ENCODE peak calls at places on chromosomes 16 and 17, in five cellular contexts. K is body of pancreas, G is uterus, E is colonic mucosa, I is cardiac muscle cell. R is an unnamed sample.

GRCh38 chr16:1770328-1771071 is 843 bp downstream of the NME3 start:
- DNase-seq in K (peak), G (peak), E (peak), I (peak), R (peak)

GRCh38 chr17:68972119-68972704 is 17.0 kb upstream of the ABCA8 start:
- DNase-seq in K (no peak), G (no peak), E (no peak), I (peak), R (no peak)

GRCh38 chr16:616771-617586 is 13.8 kb upstream of the WFIKKN1 start:
- DNase-seq in K (no peak), G (no peak), E (no peak), I (no peak), R (no peak)

GRCh38 chr17:3772764-3773163 is 28.2 kb downstream of the ITGAE start:
- DNase-seq in K (no peak), G (no peak), E (no peak), I (no peak), R (no peak)

GRCh38 chr16:77531741-77532140 is 96.9 kb upstream of the ADAMTS18 start:
- DNase-seq in K (no peak), G (no peak), E (no peak), I (peak), R (no peak)

GRCh38 chr17:51045616-51046526 is 74.8 kb downstream of the SPAG9 start:
- DNase-seq in K (no peak), G (no peak), E (no peak), I (peak), R (no peak)

GRCh38 chr16:67563708-67564468 is 1.6 kb downstream of the CTCF start:
- DNase-seq in K (peak), G (peak), E (peak), I (peak), R (no peak)

GRCh38 chr16:57667526-57668258 is 414 bp upstream of the ADGRG3 start:
- DNase-seq in K (no peak), G (no peak), E (no peak), I (peak), R (no peak)

GRCh38 chr17:57726838-57727237 is 18.3 kb downstream of the CCDC182 start:
- DNase-seq in K (no peak), G (no peak), E (no peak), I (no peak), R (no peak)

GRCh38 chr17:57605734-57606105 is 139.4 kb downstream of the CCDC182 start:
- DNase-seq in K (no peak), G (no peak), E (no peak), I (no peak), R (no peak)

GRCh38 chr17:1452836-1453235 is 3.2 kb downstream of the CRK start:
- DNase-seq in K (no peak), G (no peak), E (no peak), I (no peak), R (no peak)

GRCh38 chr17:35612924-35613521 is 25.9 kb downstream of the AP2B1 start:
- DNase-seq in K (peak), G (no peak), E (peak), I (peak), R (peak)

GRCh38 chr16:48507886-48508285 is 102.1 kb downstream of the N4BP1 start:
- DNase-seq in K (no peak), G (no peak), E (no peak), I (no peak), R (no peak)

GRCh38 chr16:5333991-5334390 is 236.4 kb upstream of the EEF2KMT start:
- DNase-seq in K (no peak), G (no peak), E (no peak), I (no peak), R (no peak)

GRCh38 chr16:82263456-82264159 is 93.6 kb upstream of the MPHOSPH6 start:
- DNase-seq in K (peak), G (peak), E (peak), I (peak), R (peak)

GRCh38 chr16:66681676-66682075 is 14.9 kb downstream of the CMTM4 start:
- DNase-seq in K (no peak), G (no peak), E (no peak), I (no peak), R (no peak)

GRCh38 chr16:87723224-87723619 is 42.6 kb downstream of the KLHDC4 start:
- DNase-seq in K (no peak), G (no peak), E (no peak), I (peak), R (peak)

GRCh38 chr17:5705081-5705875 is 121.0 kb upstream of the NLRP1 start:
- DNase-seq in K (no peak), G (no peak), E (no peak), I (peak), R (no peak)

GRCh38 chr17:61467416-61468262 is 15.4 kb downstream of the TBX4 start:
- DNase-seq in K (peak), G (peak), E (peak), I (peak), R (no peak)

GRCh38 chr16:19605701-19606100 is 50.2 kb downstream of the VPS35L start:
- DNase-seq in K (no peak), G (no peak), E (no peak), I (no peak), R (no peak)

GRCh38 chr17:12729086-12729485 is 60.2 kb upstream of the ARHGAP44 start:
- DNase-seq in K (no peak), G (no peak), E (no peak), I (peak), R (no peak)

GRCh38 chr17:49085565-49086315 is 46.8 kb upstream of the B4GALNT2 start:
- DNase-seq in K (no peak), G (no peak), E (no peak), I (no peak), R (no peak)

GRCh38 chr17:48818361-48818841 is 1.4 kb upstream of the TTLL6 start:
- DNase-seq in K (no peak), G (no peak), E (no peak), I (no peak), R (no peak)

GRCh38 chr17:38590988-38591758 is 14.6 kb downstream of the SRCIN1 start:
- DNase-seq in K (no peak), G (no peak), E (no peak), I (no peak), R (no peak)

GRCh38 chr17:19753049-19753444 is 4.9 kb upstream of the ALDH3A1 start:
- DNase-seq in K (no peak), G (peak), E (peak), I (peak), R (peak)

GRCh38 chr17:53090770-53091169 is 732.0 kb upstream of the KIF2B start:
- DNase-seq in K (no peak), G (no peak), E (no peak), I (no peak), R (no peak)

GRCh38 chr16:87276091-87276561 is 41.1 kb downstream of the C16orf95 start:
- DNase-seq in K (no peak), G (no peak), E (no peak), I (no peak), R (no peak)

GRCh38 chr17:16352838-16353701 is at the start of gene CENPV:
- DNase-seq in K (peak), G (peak), E (peak), I (peak), R (peak)

GRCh38 chr16:57925310-57925709 is 45.6 kb downstream of the CNGB1 start:
- DNase-seq in K (no peak), G (no peak), E (no peak), I (no peak), R (no peak)

GRCh38 chr16:57757326-57757786 is 21.8 kb downstream of the KATNB1 start:
- DNase-seq in K (peak), G (peak), E (peak), I (peak), R (peak)

GRCh38 chr16:75326333-75326732 is 74.9 kb upstream of the BCAR1 start:
- DNase-seq in K (no peak), G (no peak), E (no peak), I (no peak), R (no peak)

GRCh38 chr17:814371-814770 is 32.2 kb downstream of the MRM3 start:
- DNase-seq in K (no peak), G (no peak), E (no peak), I (no peak), R (no peak)

GRCh38 chr16:85910073-85910853 is 11.3 kb downstream of the IRF8 start:
- DNase-seq in K (no peak), G (no peak), E (no peak), I (no peak), R (no peak)

GRCh38 chr17:59110973-59111372 is 4.3 kb upstream of the TRIM37 start:
- DNase-seq in K (no peak), G (no peak), E (no peak), I (no peak), R (no peak)

GRCh38 chr16:85751665-85752501 is 987 bp upstream of the C16orf74 start:
- DNase-seq in K (no peak), G (no peak), E (no peak), I (no peak), R (no peak)

DNA sequence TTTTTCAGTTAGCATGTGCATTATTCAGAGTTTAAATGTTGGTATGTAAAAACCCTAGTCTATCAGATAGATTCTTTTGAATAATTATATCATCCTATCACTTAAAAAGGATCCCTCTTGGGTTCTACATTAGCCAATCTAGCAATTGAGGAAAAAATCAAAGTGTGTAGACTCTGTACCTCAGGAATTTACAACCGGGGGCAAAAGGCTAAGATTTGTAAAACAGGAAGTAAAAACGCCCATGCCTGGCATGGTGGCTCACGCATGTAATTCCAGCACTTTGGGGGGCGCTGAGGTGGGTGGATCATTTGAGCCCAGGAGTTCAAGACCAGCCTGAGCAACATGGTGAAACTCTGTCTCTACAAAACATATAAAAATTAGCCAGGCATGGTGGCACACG is 58.7 kb downstream of the SLC6A4 start:
- DNase-seq in K (no peak), G (no peak), E (peak), I (no peak), R (no peak)
- H3K27ac ChIP-seq in K (no peak), G (no peak), E (no peak), I (no peak), R (no peak)

GRCh38 chr17:81252336-81253329 is 13.5 kb downstream of the NDUFAF8 start:
- DNase-seq in K (no peak), G (no peak), E (no peak), I (no peak), R (no peak)
- H3K27ac ChIP-seq in K (no peak), G (no peak), E (peak), I (peak), R (no peak)

GRCh38 chr16:28910046-28911031 is 14.7 kb downstream of the RABEP2 start:
- DNase-seq in K (no peak), G (no peak), E (peak), I (no peak), R (no peak)
- H3K27ac ChIP-seq in K (no peak), G (no peak), E (peak), I (no peak), R (no peak)

DNA sequence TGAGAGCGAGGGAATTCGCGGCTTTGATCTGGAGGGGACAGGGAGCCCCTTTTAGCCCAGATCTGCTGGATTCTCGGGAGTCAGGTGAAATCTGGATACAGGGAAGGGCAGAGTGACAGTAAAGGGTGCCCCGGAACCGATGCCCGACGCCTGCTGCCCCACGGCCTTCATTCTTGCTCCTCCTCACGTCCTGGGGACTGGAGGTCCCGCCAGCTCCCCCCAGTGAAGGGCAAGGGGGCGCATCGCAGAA is 596 bp downstream of the OR1F1 start:
- DNase-seq in K (no peak), G (no peak), E (no peak), I (no peak), R (no peak)
- H3K27ac ChIP-seq in K (no peak), G (no peak), E (no peak), I (no peak), R (no peak)

DNA sequence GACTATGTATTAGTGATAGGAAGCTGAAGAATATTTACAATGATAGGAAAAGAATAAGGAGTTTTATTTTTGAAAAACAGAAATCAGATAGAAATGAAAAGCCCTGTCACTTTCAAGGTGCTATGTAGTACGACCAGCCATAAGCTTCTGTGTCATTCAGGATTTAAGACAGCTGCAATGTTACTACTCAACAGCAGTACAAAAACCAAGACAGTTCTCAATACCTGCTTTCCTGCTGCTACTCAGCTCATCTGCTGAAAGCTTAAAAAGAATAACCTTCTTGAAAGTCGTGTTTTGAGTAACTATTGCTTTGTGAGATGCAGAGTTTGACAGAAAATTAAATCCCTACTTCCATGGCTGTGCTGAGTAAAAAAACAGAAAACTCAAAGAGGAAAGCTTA is 8.7 kb downstream of the GRB2 start:
- DNase-seq in K (no peak), G (no peak), E (no peak), I (no peak), R (no peak)
- H3K27ac ChIP-seq in K (no peak), G (no peak), E (no peak), I (peak), R (no peak)

GRCh38 chr17:80151333-80151732 is 4.4 kb upstream of the EIF4A3 start:
- DNase-seq in K (no peak), G (no peak), E (no peak), I (peak), R (peak)
- H3K27ac ChIP-seq in K (no peak), G (no peak), E (no peak), I (no peak), R (no peak)

DNA sequence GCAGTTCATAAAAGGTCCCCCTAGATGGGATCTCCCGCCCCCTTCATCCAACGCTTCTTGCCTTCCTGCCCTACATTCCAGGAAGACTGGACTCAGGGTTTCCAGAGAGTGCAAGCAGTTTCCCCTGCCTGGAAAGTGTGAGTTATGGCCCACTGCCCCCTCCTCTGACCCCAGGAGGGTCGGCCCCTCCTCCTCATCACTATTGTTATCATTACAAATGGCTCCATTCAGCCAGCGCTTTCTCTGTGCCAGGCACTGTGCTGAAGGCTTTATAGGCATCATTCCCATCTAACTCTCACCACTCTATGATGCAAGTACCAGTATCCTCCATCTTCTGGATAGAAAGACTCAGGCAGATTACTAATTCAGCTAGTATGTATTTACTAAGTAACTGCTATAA is 90.7 kb downstream of the USP31 start:
- DNase-seq in K (no peak), G (no peak), E (no peak), I (no peak), R (peak)
- H3K27ac ChIP-seq in K (no peak), G (no peak), E (no peak), I (no peak), R (peak)

DNA sequence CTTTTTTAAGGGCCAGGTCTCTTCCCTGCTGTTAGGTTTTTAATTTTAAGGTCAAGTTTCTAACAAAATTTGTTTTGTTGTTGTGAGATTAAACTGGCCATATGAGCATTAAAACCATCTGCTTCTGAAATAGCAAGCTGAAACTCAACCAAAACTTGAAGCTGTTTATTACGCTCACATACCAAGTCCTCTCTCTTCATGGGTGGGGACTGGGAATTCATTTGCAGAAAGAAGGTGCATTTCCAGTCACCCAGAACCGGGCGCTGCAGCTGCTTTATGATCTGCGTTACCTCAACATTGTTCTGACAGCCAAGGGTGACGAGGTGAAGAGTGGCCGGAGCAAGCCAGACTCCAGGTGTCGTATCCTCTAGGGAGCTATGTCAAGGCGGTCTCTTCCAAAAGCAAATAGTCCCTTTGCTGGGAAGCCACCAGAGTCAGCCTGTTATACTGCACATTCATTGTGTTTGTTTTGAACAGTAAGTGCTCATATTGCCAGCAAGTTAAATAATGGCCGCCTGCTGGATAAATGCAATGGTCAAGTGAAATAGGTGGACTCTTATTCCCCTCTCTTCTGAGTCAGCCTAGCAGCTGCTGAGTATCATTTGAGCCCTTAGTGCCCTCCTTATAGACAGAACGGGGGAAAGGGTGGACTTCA is 12.6 kb downstream of the COG1 start:
- DNase-seq in K (no peak), G (no peak), E (no peak), I (no peak), R (no peak)
- H3K27ac ChIP-seq in K (no peak), G (no peak), E (no peak), I (peak), R (no peak)

R was measured in dorsolateral prefrontal cortex.